ENCODE peak calls at places on chromosomes 11 and 22, in six cellular contexts. One of them, this sample, is unnamed.

GRCh38 chr22:20729194-20729593 is 44.7 kb upstream of the SERPIND1 start:
- DNase-seq in right lobe of liver: no peak
- DNase-seq in epithelial cell of esophagus: no peak
- DNase-seq in fibroblast of villous mesenchyme: no peak
- DNase-seq in cardiac fibroblast: no peak
- DNase-seq in Peyer's patch: no peak
- DNase-seq in this sample: no peak

GRCh38 chr11:30197869-30198268 is 32.9 kb upstream of the FSHB start:
- DNase-seq in fibroblast of villous mesenchyme: no peak
- DNase-seq in Peyer's patch: no peak
- DNase-seq in epithelial cell of esophagus: peak; percentile 99
- DNase-seq in cardiac fibroblast: no peak
- DNase-seq in right lobe of liver: no peak
- DNase-seq in this sample: no peak

GRCh38 chr22:50725597-50725996 is 12.4 kb upstream of the ACR start:
- DNase-seq in epithelial cell of esophagus: no peak
- DNase-seq in cardiac fibroblast: no peak
- DNase-seq in Peyer's patch: no peak
- DNase-seq in right lobe of liver: no peak
- DNase-seq in fibroblast of villous mesenchyme: no peak
- DNase-seq in this sample: no peak

GRCh38 chr11:74284466-74284865 is 27.0 kb downstream of the P4HA3 start:
- DNase-seq in right lobe of liver: no peak
- DNase-seq in cardiac fibroblast: no peak
- DNase-seq in Peyer's patch: no peak
- DNase-seq in fibroblast of villous mesenchyme: no peak
- DNase-seq in epithelial cell of esophagus: no peak
- DNase-seq in this sample: no peak

GRCh38 chr11:132898021-132898420 is 634.3 kb downstream of the OPCML start:
- DNase-seq in right lobe of liver: peak; percentile 85
- DNase-seq in cardiac fibroblast: peak; percentile 55
- DNase-seq in fibroblast of villous mesenchyme: no peak
- DNase-seq in Peyer's patch: no peak
- DNase-seq in epithelial cell of esophagus: no peak
- DNase-seq in this sample: no peak

GRCh38 chr22:46069518-46070214 is 80.7 kb upstream of the PPARA start:
- DNase-seq in right lobe of liver: peak; percentile 91
- DNase-seq in Peyer's patch: no peak
- DNase-seq in epithelial cell of esophagus: peak; percentile 96
- DNase-seq in fibroblast of villous mesenchyme: peak; percentile 94
- DNase-seq in cardiac fibroblast: peak; percentile 96
- DNase-seq in this sample: no peak

GRCh38 chr11:66966351-66966750 is 8.2 kb upstream of the PC start:
- DNase-seq in right lobe of liver: no peak
- DNase-seq in cardiac fibroblast: no peak
- DNase-seq in fibroblast of villous mesenchyme: no peak
- DNase-seq in Peyer's patch: no peak
- DNase-seq in epithelial cell of esophagus: no peak
- DNase-seq in this sample: no peak

GRCh38 chr11:68140496-68141246 is 19.5 kb upstream of the CHKA start:
- DNase-seq in fibroblast of villous mesenchyme: no peak
- DNase-seq in Peyer's patch: no peak
- DNase-seq in right lobe of liver: no peak
- DNase-seq in cardiac fibroblast: no peak
- DNase-seq in epithelial cell of esophagus: no peak
- DNase-seq in this sample: no peak

GRCh38 chr11:83711035-83711630 is 425.0 kb upstream of the CCDC90B start:
- DNase-seq in epithelial cell of esophagus: no peak
- DNase-seq in fibroblast of villous mesenchyme: no peak
- DNase-seq in cardiac fibroblast: no peak
- DNase-seq in right lobe of liver: no peak
- DNase-seq in Peyer's patch: no peak
- DNase-seq in this sample: no peak

GRCh38 chr11:27228232-27228631 is 134.8 kb downstream of the CCDC34 start:
- DNase-seq in fibroblast of villous mesenchyme: no peak
- DNase-seq in Peyer's patch: no peak
- DNase-seq in epithelial cell of esophagus: peak; percentile 94
- DNase-seq in right lobe of liver: no peak
- DNase-seq in cardiac fibroblast: no peak
- DNase-seq in this sample: no peak

GRCh38 chr11:64058494-64058893 is 22.8 kb downstream of the FLRT1 start:
- DNase-seq in Peyer's patch: no peak
- DNase-seq in epithelial cell of esophagus: no peak
- DNase-seq in right lobe of liver: no peak
- DNase-seq in fibroblast of villous mesenchyme: no peak
- DNase-seq in cardiac fibroblast: no peak
- DNase-seq in this sample: no peak

GRCh38 chr22:36507518-36508010 is 724 bp upstream of the FOXRED2 start:
- DNase-seq in cardiac fibroblast: no peak
- DNase-seq in epithelial cell of esophagus: no peak
- DNase-seq in Peyer's patch: no peak
- DNase-seq in fibroblast of villous mesenchyme: no peak
- DNase-seq in right lobe of liver: no peak
- DNase-seq in this sample: no peak

GRCh38 chr22:36510384-36510783 is 3.5 kb upstream of the FOXRED2 start:
- DNase-seq in cardiac fibroblast: no peak
- DNase-seq in epithelial cell of esophagus: peak; percentile 32
- DNase-seq in Peyer's patch: no peak
- DNase-seq in right lobe of liver: no peak
- DNase-seq in fibroblast of villous mesenchyme: peak; percentile 6
- DNase-seq in this sample: no peak

GRCh38 chr22:36512333-36512732 is 5.5 kb upstream of the FOXRED2 start:
- DNase-seq in fibroblast of villous mesenchyme: no peak
- DNase-seq in Peyer's patch: no peak
- DNase-seq in cardiac fibroblast: no peak
- DNase-seq in right lobe of liver: no peak
- DNase-seq in epithelial cell of esophagus: no peak
- DNase-seq in this sample: no peak

GRCh38 chr22:36506637-36507517 is at the start of gene FOXRED2:
- DNase-seq in epithelial cell of esophagus: peak; percentile 85
- DNase-seq in Peyer's patch: peak; percentile 93
- DNase-seq in cardiac fibroblast: peak; percentile 75
- DNase-seq in fibroblast of villous mesenchyme: peak; percentile 79
- DNase-seq in right lobe of liver: peak; percentile 90
- DNase-seq in this sample: no peak

GRCh38 chr22:36510966-36511881 is 4.4 kb upstream of the FOXRED2 start:
- DNase-seq in cardiac fibroblast: peak; percentile 67
- DNase-seq in Peyer's patch: no peak
- DNase-seq in epithelial cell of esophagus: peak; percentile 62
- DNase-seq in right lobe of liver: no peak
- DNase-seq in fibroblast of villous mesenchyme: peak; percentile 57
- DNase-seq in this sample: no peak
- TF ChIP-seq CTCF in cardiac fibroblast: peak; percentile 71
- TF ChIP-seq CTCF in Peyer's patch: no peak
- TF ChIP-seq CTCF in epithelial cell of esophagus: peak; percentile 83
- TF ChIP-seq CTCF in right lobe of liver: peak; percentile 23
- TF ChIP-seq CTCF in fibroblast of villous mesenchyme: peak; percentile 75
- TF ChIP-seq CTCF in this sample: peak; percentile 52

DNA sequence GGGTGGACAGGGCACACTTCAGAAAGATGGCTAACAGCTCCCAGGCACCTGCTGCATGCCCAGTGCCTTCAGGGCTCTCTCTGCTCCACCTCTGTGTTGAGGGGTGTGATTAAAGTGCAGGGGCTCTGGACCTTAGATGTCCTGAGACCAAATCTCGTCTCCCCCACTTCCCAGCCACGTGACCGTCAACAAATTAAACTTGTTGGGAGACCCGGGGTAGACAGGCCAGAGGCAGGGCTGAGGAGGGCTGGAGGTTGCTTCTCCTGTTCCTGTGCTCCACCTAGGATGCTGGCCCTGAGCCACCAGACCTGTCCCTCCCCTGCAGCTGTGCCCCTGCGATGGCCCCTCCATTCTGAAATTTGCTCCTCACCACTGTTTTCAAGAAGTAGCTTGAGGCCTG is 17.0 kb downstream of the NPTXR start:
- DNase-seq in right lobe of liver: no peak
- DNase-seq in epithelial cell of esophagus: no peak
- DNase-seq in fibroblast of villous mesenchyme: no peak
- DNase-seq in cardiac fibroblast: no peak
- DNase-seq in Peyer's patch: no peak
- DNase-seq in this sample: no peak
- TF ChIP-seq CTCF in right lobe of liver: no peak
- TF ChIP-seq CTCF in epithelial cell of esophagus: no peak
- TF ChIP-seq CTCF in fibroblast of villous mesenchyme: no peak
- TF ChIP-seq CTCF in cardiac fibroblast: no peak
- TF ChIP-seq CTCF in Peyer's patch: no peak
- TF ChIP-seq CTCF in this sample: no peak

GRCh38 chr22:17343766-17344165 is 25.5 kb upstream of the CECR2 start:
- DNase-seq in fibroblast of villous mesenchyme: no peak
- DNase-seq in cardiac fibroblast: no peak
- DNase-seq in right lobe of liver: no peak
- DNase-seq in Peyer's patch: no peak
- DNase-seq in epithelial cell of esophagus: no peak
- DNase-seq in this sample: no peak
- TF ChIP-seq CTCF in fibroblast of villous mesenchyme: no peak
- TF ChIP-seq CTCF in cardiac fibroblast: no peak
- TF ChIP-seq CTCF in right lobe of liver: no peak
- TF ChIP-seq CTCF in Peyer's patch: no peak
- TF ChIP-seq CTCF in epithelial cell of esophagus: no peak
- TF ChIP-seq CTCF in this sample: no peak

GRCh38 chr11:12963789-12964536 is 45.2 kb upstream of the RASSF10 start:
- DNase-seq in fibroblast of villous mesenchyme: peak; percentile 60
- DNase-seq in Peyer's patch: peak; percentile 74
- DNase-seq in epithelial cell of esophagus: peak; percentile 65
- DNase-seq in cardiac fibroblast: peak; percentile 68
- DNase-seq in right lobe of liver: peak; percentile 67
- DNase-seq in this sample: peak; percentile 68
- TF ChIP-seq CTCF in fibroblast of villous mesenchyme: peak; percentile 94
- TF ChIP-seq CTCF in Peyer's patch: no peak
- TF ChIP-seq CTCF in epithelial cell of esophagus: peak; percentile 88
- TF ChIP-seq CTCF in cardiac fibroblast: peak; percentile 91
- TF ChIP-seq CTCF in right lobe of liver: peak; percentile 89
- TF ChIP-seq CTCF in this sample: peak; percentile 91

GRCh38 chr11:57203359-57203758 is 21.6 kb downstream of the LRRC55 start:
- DNase-seq in epithelial cell of esophagus: no peak
- DNase-seq in right lobe of liver: peak; percentile 67
- DNase-seq in cardiac fibroblast: no peak
- DNase-seq in fibroblast of villous mesenchyme: peak; percentile 93
- DNase-seq in Peyer's patch: no peak
- DNase-seq in this sample: no peak

GRCh38 chr11:57202282-57202681 is 20.5 kb downstream of the LRRC55 start:
- DNase-seq in right lobe of liver: no peak
- DNase-seq in fibroblast of villous mesenchyme: no peak
- DNase-seq in Peyer's patch: no peak
- DNase-seq in epithelial cell of esophagus: no peak
- DNase-seq in cardiac fibroblast: no peak
- DNase-seq in this sample: no peak

GRCh38 chr11:57207160-57207559 is 25.4 kb downstream of the LRRC55 start:
- DNase-seq in fibroblast of villous mesenchyme: no peak
- DNase-seq in Peyer's patch: no peak
- DNase-seq in epithelial cell of esophagus: no peak
- DNase-seq in cardiac fibroblast: no peak
- DNase-seq in right lobe of liver: no peak
- DNase-seq in this sample: no peak

GRCh38 chr11:57203882-57204281 is 22.1 kb downstream of the LRRC55 start:
- DNase-seq in epithelial cell of esophagus: no peak
- DNase-seq in fibroblast of villous mesenchyme: no peak
- DNase-seq in cardiac fibroblast: no peak
- DNase-seq in right lobe of liver: no peak
- DNase-seq in Peyer's patch: no peak
- DNase-seq in this sample: no peak

DNA sequence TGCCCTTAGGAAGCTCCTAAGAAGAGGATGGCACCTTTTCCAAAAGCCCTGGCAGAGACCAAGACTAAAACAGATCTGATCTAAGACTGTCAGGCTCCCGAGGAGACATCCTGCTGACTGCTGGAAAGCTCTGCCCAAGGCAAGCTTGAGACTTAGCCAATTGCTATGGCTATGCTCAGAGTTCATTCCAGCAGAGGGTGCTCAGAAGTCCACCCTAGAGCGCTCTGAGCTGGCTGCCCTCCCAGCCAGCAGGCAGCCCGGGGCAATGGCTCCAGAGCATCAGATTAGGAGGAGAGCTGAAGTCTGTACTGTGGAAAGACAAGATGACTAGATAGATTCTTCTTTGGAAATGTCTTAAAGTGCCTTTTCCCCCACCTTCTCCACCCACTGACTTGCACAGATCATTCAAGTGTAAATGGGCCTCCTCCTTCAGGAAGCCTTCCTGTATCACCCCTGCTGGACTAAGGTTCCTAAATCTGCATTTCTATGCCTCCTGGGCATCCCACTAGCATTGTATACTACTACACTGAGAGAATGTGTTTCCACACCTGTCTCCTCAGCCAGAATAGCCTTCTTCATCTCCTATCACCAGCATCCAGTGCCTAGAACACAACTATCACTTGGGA is 23.4 kb downstream of the LRRC55 start:
- DNase-seq in epithelial cell of esophagus: peak; percentile 27
- DNase-seq in Peyer's patch: no peak
- DNase-seq in fibroblast of villous mesenchyme: peak; percentile 45
- DNase-seq in right lobe of liver: no peak
- DNase-seq in cardiac fibroblast: peak; percentile 27
- DNase-seq in this sample: no peak
- TF ChIP-seq CTCF in epithelial cell of esophagus: no peak
- TF ChIP-seq CTCF in Peyer's patch: no peak
- TF ChIP-seq CTCF in fibroblast of villous mesenchyme: peak; percentile 31
- TF ChIP-seq CTCF in right lobe of liver: no peak
- TF ChIP-seq CTCF in cardiac fibroblast: no peak
- TF ChIP-seq CTCF in this sample: no peak

DNA sequence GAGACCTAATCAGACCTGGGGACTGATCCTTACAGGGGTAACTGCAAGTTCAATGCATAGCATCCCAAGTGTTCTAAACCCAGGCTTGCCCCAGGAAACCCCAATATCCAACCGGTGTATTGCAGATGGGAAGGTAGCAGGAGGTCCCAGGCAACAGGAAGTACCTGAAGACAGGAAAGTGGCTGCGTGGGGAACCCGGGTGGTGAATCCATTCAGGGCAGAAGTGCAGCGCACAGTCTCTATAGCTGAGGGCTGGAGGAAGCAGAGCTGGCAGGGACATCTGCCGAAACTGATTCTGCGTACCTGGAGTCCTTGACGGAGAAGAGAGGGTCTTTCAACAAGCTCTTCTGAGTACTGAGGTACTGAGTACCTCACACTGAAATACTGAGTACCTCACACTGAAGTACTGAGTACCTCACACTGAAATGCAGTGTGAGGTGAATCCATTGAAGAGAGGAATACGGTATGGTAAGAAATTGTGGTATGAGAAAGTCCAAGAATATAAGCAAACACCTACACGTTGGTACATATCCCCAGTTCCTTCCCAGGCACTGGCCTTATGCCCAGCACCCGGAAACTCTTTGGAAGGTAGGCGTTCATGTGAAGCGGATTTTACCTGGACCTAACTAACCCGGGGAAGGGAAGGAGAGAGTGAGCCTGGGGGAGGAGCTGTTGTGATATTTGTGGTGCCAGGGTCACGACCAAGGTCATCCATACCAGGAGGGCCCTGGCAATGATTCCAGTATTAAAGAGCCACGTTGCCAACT is 20.1 kb downstream of the SCN4B start:
- DNase-seq in right lobe of liver: no peak
- DNase-seq in Peyer's patch: no peak
- DNase-seq in epithelial cell of esophagus: peak; percentile 46
- DNase-seq in fibroblast of villous mesenchyme: no peak
- DNase-seq in cardiac fibroblast: no peak
- DNase-seq in this sample: no peak
- TF ChIP-seq CTCF in right lobe of liver: no peak
- TF ChIP-seq CTCF in Peyer's patch: no peak
- TF ChIP-seq CTCF in epithelial cell of esophagus: no peak
- TF ChIP-seq CTCF in fibroblast of villous mesenchyme: no peak
- TF ChIP-seq CTCF in cardiac fibroblast: no peak
- TF ChIP-seq CTCF in this sample: no peak

GRCh38 chr22:37768273-37768672 is 39.5 kb upstream of the GCAT start:
- DNase-seq in fibroblast of villous mesenchyme: no peak
- DNase-seq in right lobe of liver: no peak
- DNase-seq in Peyer's patch: no peak
- DNase-seq in cardiac fibroblast: no peak
- DNase-seq in epithelial cell of esophagus: no peak
- DNase-seq in this sample: no peak
- TF ChIP-seq CTCF in fibroblast of villous mesenchyme: peak; percentile 47
- TF ChIP-seq CTCF in right lobe of liver: peak; percentile 13
- TF ChIP-seq CTCF in Peyer's patch: no peak
- TF ChIP-seq CTCF in cardiac fibroblast: peak; percentile 42
- TF ChIP-seq CTCF in epithelial cell of esophagus: peak; percentile 17
- TF ChIP-seq CTCF in this sample: no peak

GRCh38 chr22:33272866-33273265 is 214.7 kb upstream of the SYN3 start:
- DNase-seq in Peyer's patch: no peak
- DNase-seq in fibroblast of villous mesenchyme: no peak
- DNase-seq in epithelial cell of esophagus: no peak
- DNase-seq in right lobe of liver: no peak
- DNase-seq in cardiac fibroblast: no peak
- DNase-seq in this sample: no peak
- TF ChIP-seq CTCF in Peyer's patch: no peak
- TF ChIP-seq CTCF in fibroblast of villous mesenchyme: no peak
- TF ChIP-seq CTCF in epithelial cell of esophagus: no peak
- TF ChIP-seq CTCF in right lobe of liver: no peak
- TF ChIP-seq CTCF in cardiac fibroblast: no peak
- TF ChIP-seq CTCF in this sample: no peak

This sample was measured in D721Med.